ENCODE peak calls at places on chromosomes 4 and X, in four cellular contexts. J, P, N and L are unnamed samples.

GRCh38 chrX:18424482-18425198 is 768 bp upstream of the CDKL5 start:
- DNase-seq in J (peak), P (no peak), N (no peak), L (peak)

GRCh38 chrX:141989802-141990201 is 86.1 kb downstream of the MAGEC1 start:
- DNase-seq in J (no peak), P (no peak), N (no peak), L (no peak)

GRCh38 chr4:57405359-57405758 is 295.2 kb upstream of the IGFBP7 start:
- DNase-seq in J (peak), P (no peak), N (no peak), L (no peak)

GRCh38 chr4:183855651-183856190 is 49.4 kb upstream of the STOX2 start:
- DNase-seq in J (no peak), P (no peak), N (no peak), L (no peak)

GRCh38 chrX:78514852-78515251 is 144.3 kb downstream of the RTL3 start:
- DNase-seq in J (no peak), P (no peak), N (no peak), L (peak)

GRCh38 chrX:136725446-136726104 is 55.2 kb downstream of the ARHGEF6 start:
- DNase-seq in J (no peak), P (no peak), N (no peak), L (no peak)

GRCh38 chrX:150063138-150063518 is 124.8 kb upstream of the EOLA2 start:
- DNase-seq in J (no peak), P (no peak), N (no peak), L (no peak)

GRCh38 chr4:37470243-37470642 is 215.9 kb downstream of the RELL1 start:
- DNase-seq in J (no peak), P (no peak), N (no peak), L (no peak)

GRCh38 chrX:145190801-145191389 is 56.4 kb upstream of the SPANXN1 start:
- DNase-seq in J (peak), P (no peak), N (no peak), L (peak)

GRCh38 chr4:87974856-87975462 is 555 bp upstream of the SPP1 start:
- DNase-seq in J (peak), P (no peak), N (no peak), L (peak)

GRCh38 chrX:144566592-144566991 is 680.7 kb upstream of the SPANXN1 start:
- DNase-seq in J (no peak), P (no peak), N (no peak), L (no peak)

GRCh38 chr4:23889814-23890269 is at the start of gene PPARGC1A:
- DNase-seq in J (no peak), P (no peak), N (no peak), L (peak)

GRCh38 chr4:25157071-25157470 is 3.2 kb downstream of the SEPSECS start:
- DNase-seq in J (no peak), P (no peak), N (no peak), L (no peak)

GRCh38 chr4:54781771-54782170 is 124.0 kb downstream of the KIT start:
- DNase-seq in J (no peak), P (no peak), N (no peak), L (no peak)

GRCh38 chr4:56375458-56375857 is 11.8 kb downstream of the AASDH start:
- DNase-seq in J (no peak), P (no peak), N (no peak), L (no peak)

GRCh38 chrX:19382500-19383145 is 38.9 kb downstream of the PDHA1 start:
- DNase-seq in J (peak), P (no peak), N (no peak), L (peak)

GRCh38 chr4:139301821-139302611 is at the start of gene NDUFC1:
- DNase-seq in J (peak), P (no peak), N (peak), L (peak)

GRCh38 chrX:107293056-107293455 is 86.6 kb downstream of the DNAAF6 start:
- DNase-seq in J (no peak), P (no peak), N (no peak), L (no peak)

GRCh38 chr4:127889903-127890302 is 9.2 kb downstream of the PLK4 start:
- DNase-seq in J (no peak), P (no peak), N (no peak), L (no peak)

GRCh38 chrX:129939986-129940385 is 34.0 kb downstream of the UTP14A start:
- DNase-seq in J (no peak), P (no peak), N (no peak), L (peak)

GRCh38 chrX:33001107-33001506 is 210.2 kb downstream of the DMD start:
- DNase-seq in J (no peak), P (no peak), N (no peak), L (no peak)

GRCh38 chr4:105708376-105709080 is at the start of the genes GSTCD and INTS12:
- DNase-seq in J (peak), P (peak), N (peak), L (peak)

GRCh38 chrX:281166-281999 is at the start of gene PLCXD1:
- DNase-seq in J (peak), P (no peak), N (no peak), L (peak)

GRCh38 chr4:159305129-159305528 is 202.2 kb downstream of the RAPGEF2 start:
- DNase-seq in J (no peak), P (no peak), N (no peak), L (no peak)

GRCh38 chr4:8575457-8575856 is 4.7 kb upstream of the GPR78 start:
- DNase-seq in J (no peak), P (no peak), N (no peak), L (no peak)

GRCh38 chrX:105564536-105564935 is 257.8 kb upstream of the NRK start:
- DNase-seq in J (no peak), P (no peak), N (no peak), L (no peak)

GRCh38 chrX:65300104-65300809 is 234.3 kb downstream of the LAS1L start:
- DNase-seq in J (no peak), P (no peak), N (no peak), L (peak)

GRCh38 chrX:116342903-116343302 is 93.5 kb upstream of the SLC6A14 start:
- DNase-seq in J (no peak), P (no peak), N (no peak), L (no peak)

GRCh38 chrX:66015152-66015827 is 24.6 kb downstream of the VSIG4 start:
- DNase-seq in J (no peak), P (no peak), N (peak), L (no peak)

GRCh38 chr4:176042195-176042594 is 23.4 kb upstream of the WDR17 start:
- DNase-seq in J (no peak), P (no peak), N (no peak), L (no peak)

GRCh38 chrX:108270739-108271396 is 167.4 kb downstream of the COL4A6 start:
- DNase-seq in J (no peak), P (no peak), N (no peak), L (no peak)

GRCh38 chr4:53649357-53649756 is 58.1 kb upstream of the LNX1 start:
- DNase-seq in J (no peak), P (no peak), N (no peak), L (no peak)

GRCh38 chr4:53654300-53654758 is 63.0 kb upstream of the LNX1 start:
- DNase-seq in J (no peak), P (no peak), N (peak), L (no peak)

GRCh38 chr4:53651142-53651720 is 59.9 kb upstream of the LNX1 start:
- DNase-seq in J (no peak), P (no peak), N (no peak), L (no peak)

GRCh38 chr4:53656421-53656981 is 65.2 kb upstream of the LNX1 start:
- DNase-seq in J (no peak), P (no peak), N (no peak), L (no peak)

DNA sequence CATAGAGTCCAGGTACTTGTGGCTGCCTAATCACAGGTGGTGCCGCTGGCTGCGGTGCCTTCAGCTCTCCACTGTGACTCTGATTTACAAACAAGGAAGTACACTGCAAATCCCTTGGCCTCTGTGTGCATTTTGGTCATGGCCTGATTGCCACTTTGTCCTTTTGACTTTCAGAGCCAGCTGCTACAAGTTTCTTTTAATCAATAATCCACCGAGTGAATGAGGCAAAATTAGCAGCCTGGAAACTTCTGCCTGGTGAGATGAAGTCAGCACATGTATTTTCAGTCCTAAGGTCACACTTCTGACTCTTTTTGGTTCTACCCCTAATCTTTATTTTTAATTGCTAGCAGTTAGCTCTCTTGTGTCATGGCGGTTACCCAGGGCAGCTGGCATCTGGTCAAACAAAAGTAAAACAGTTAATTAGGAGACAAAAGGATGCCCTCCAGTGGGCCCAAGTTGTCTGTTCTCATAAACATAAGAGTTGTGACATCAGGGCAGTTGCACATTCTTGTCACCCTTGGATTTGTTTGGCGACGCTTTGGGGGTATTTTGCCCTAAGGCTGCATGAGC is 62.3 kb upstream of the LNX1 start:
- DNase-seq in J (peak), P (no peak), N (peak), L (no peak)
- TF ChIP-seq REST in J (no peak), P (no peak), N (no peak), L (no peak)

GRCh38 chr4:112514079-112514448 is 1.9 kb downstream of the NEUROG2 start:
- DNase-seq in J (no peak), P (no peak), N (no peak), L (peak)
- TF ChIP-seq REST in J (no peak), P (no peak), N (no peak), L (no peak)

DNA sequence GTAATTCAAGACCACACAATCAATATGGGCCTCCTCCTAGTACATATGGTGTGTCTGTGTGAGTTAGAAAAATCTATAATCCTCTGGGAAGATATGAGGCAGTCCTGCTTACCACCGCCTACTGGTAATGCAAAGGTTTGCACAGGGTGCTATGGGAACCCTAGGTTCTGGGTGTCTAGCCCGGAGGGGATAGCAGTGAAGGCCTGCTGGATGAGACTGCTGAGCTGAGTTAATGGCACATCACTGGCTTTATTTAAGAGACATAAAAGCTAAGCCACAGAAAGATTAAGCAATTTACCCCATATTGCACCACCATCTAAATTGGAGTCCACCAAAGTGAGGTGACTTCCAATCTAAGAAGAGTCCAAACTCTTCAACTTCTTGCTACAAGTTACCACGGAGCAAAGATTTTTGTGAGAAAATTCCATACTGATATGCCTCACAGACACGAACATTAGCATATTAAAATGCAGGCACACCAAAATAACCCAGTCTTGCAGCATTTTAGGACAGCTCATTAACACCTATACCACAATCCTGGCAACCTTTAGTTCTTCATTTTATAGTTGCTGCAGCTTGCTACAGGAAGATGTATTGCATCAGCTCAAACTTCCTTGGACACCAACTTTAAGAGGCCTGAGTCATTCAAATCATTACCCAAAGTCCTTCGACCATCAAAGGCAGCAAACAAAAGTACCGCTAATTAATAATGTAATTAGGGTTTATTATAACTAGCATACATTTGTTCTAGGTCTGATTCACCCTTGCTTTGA is 13.7 kb downstream of the DGKK start:
- DNase-seq in J (no peak), P (no peak), N (no peak), L (no peak)
- TF ChIP-seq REST in J (no peak), P (no peak), N (no peak), L (no peak)

GRCh38 chr4:6064383-6064782 is 46.2 kb upstream of the C4orf50 start:
- DNase-seq in J (no peak), P (no peak), N (no peak), L (no peak)
- TF ChIP-seq REST in J (no peak), P (no peak), N (no peak), L (no peak)

GRCh38 chr4:163548481-163549243 is 54.2 kb downstream of the TMA16 start:
- DNase-seq in J (peak), P (no peak), N (no peak), L (peak)
- TF ChIP-seq REST in J (no peak), P (no peak), N (no peak), L (no peak)

DNA sequence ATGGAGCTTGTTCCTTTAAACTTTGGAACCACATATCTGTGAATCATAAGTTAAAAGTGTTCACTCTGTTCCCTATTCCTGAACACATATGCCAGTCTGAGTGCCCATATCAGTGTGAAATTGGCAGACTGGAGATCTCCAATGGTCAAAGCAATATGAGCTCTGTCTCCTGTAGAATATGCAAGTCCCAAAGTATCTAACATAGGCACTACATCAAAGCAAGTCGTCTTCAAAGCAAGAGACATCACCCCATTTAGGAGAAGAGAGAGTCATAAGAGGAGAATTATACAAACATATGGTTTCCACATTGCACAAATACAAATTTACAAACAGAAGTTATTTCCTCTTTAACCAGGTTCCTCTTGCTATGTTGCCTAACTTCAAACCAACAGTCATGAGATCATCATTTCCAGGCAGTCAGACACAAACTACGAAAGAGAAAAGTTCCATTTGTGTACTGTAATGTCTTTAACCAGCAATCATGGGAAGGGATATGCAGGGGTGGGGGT is 9.9 kb upstream of the GK start:
- DNase-seq in J (no peak), P (no peak), N (no peak), L (no peak)
- TF ChIP-seq REST in J (no peak), P (no peak), N (no peak), L (no peak)